ENCODE peak calls at places on chromosome 12, in five cellular contexts. One of them, this sample, is unnamed.

GRCh38 chr12:2481951-2482350 is 312.8 kb upstream of the FKBP4 start:
- DNase-seq in brain microvascular endothelial cell: no peak
- DNase-seq in sigmoid colon: no peak
- DNase-seq in right lobe of liver: no peak
- DNase-seq in progenitor cell of endocrine pancreas: no peak
- DNase-seq in this sample: no peak

GRCh38 chr12:61694214-61694613 is 566.0 kb upstream of the USP15 start:
- DNase-seq in progenitor cell of endocrine pancreas: no peak
- DNase-seq in brain microvascular endothelial cell: no peak
- DNase-seq in right lobe of liver: no peak
- DNase-seq in sigmoid colon: no peak
- DNase-seq in this sample: no peak

GRCh38 chr12:120080043-120080400 is 36.5 kb downstream of the RAB35 start:
- DNase-seq in right lobe of liver: peak
- DNase-seq in sigmoid colon: no peak
- DNase-seq in brain microvascular endothelial cell: no peak
- DNase-seq in progenitor cell of endocrine pancreas: no peak
- DNase-seq in this sample: no peak

GRCh38 chr12:67482751-67483661 is 165.5 kb upstream of the DYRK2 start:
- DNase-seq in brain microvascular endothelial cell: peak
- DNase-seq in right lobe of liver: no peak
- DNase-seq in progenitor cell of endocrine pancreas: no peak
- DNase-seq in sigmoid colon: peak
- DNase-seq in this sample: peak

GRCh38 chr12:34387711-34388635 is 365.7 kb downstream of the ALG10 start:
- DNase-seq in brain microvascular endothelial cell: no peak
- DNase-seq in progenitor cell of endocrine pancreas: no peak
- DNase-seq in right lobe of liver: no peak
- DNase-seq in sigmoid colon: peak
- DNase-seq in this sample: no peak

GRCh38 chr12:66188584-66189475 is at the start of gene IRAK3:
- DNase-seq in right lobe of liver: peak
- DNase-seq in progenitor cell of endocrine pancreas: peak
- DNase-seq in sigmoid colon: peak
- DNase-seq in brain microvascular endothelial cell: no peak
- DNase-seq in this sample: no peak

GRCh38 chr12:74365178-74365964 is 172.3 kb upstream of the ATXN7L3B start:
- DNase-seq in sigmoid colon: no peak
- DNase-seq in progenitor cell of endocrine pancreas: no peak
- DNase-seq in right lobe of liver: no peak
- DNase-seq in brain microvascular endothelial cell: peak
- DNase-seq in this sample: no peak

GRCh38 chr12:109385339-109386078 is 37.8 kb downstream of the MYO1H start:
- DNase-seq in sigmoid colon: no peak
- DNase-seq in right lobe of liver: no peak
- DNase-seq in brain microvascular endothelial cell: peak
- DNase-seq in progenitor cell of endocrine pancreas: no peak
- DNase-seq in this sample: no peak

GRCh38 chr12:127773520-127773919 is 493.4 kb upstream of the TMEM132C start:
- DNase-seq in sigmoid colon: no peak
- DNase-seq in progenitor cell of endocrine pancreas: no peak
- DNase-seq in brain microvascular endothelial cell: no peak
- DNase-seq in right lobe of liver: no peak
- DNase-seq in this sample: no peak

GRCh38 chr12:93784339-93785086 is 107.3 kb downstream of the CRADD start:
- DNase-seq in sigmoid colon: peak
- DNase-seq in brain microvascular endothelial cell: peak
- DNase-seq in progenitor cell of endocrine pancreas: no peak
- DNase-seq in right lobe of liver: no peak
- DNase-seq in this sample: peak

GRCh38 chr12:131929530-131930456 is 717 bp downstream of the PUS1 start:
- DNase-seq in progenitor cell of endocrine pancreas: no peak
- DNase-seq in brain microvascular endothelial cell: peak
- DNase-seq in sigmoid colon: peak
- DNase-seq in right lobe of liver: no peak
- DNase-seq in this sample: no peak

GRCh38 chr12:123601602-123602489 is at the start of gene DDX55:
- DNase-seq in sigmoid colon: peak
- DNase-seq in brain microvascular endothelial cell: peak
- DNase-seq in right lobe of liver: peak
- DNase-seq in progenitor cell of endocrine pancreas: peak
- DNase-seq in this sample: no peak

GRCh38 chr12:100959481-100959880 is 164.9 kb downstream of the ANO4 start:
- DNase-seq in sigmoid colon: no peak
- DNase-seq in progenitor cell of endocrine pancreas: no peak
- DNase-seq in right lobe of liver: no peak
- DNase-seq in brain microvascular endothelial cell: peak
- DNase-seq in this sample: peak

GRCh38 chr12:76187177-76187576 is 102.7 kb upstream of the NAP1L1 start:
- DNase-seq in sigmoid colon: no peak
- DNase-seq in brain microvascular endothelial cell: no peak
- DNase-seq in progenitor cell of endocrine pancreas: no peak
- DNase-seq in right lobe of liver: no peak
- DNase-seq in this sample: no peak

GRCh38 chr12:113135178-113136127 is at the start of gene RASAL1:
- DNase-seq in brain microvascular endothelial cell: no peak
- DNase-seq in sigmoid colon: no peak
- DNase-seq in right lobe of liver: peak
- DNase-seq in progenitor cell of endocrine pancreas: peak
- DNase-seq in this sample: no peak

GRCh38 chr12:110739488-110739887 is 3.2 kb downstream of the PPP1CC start:
- DNase-seq in right lobe of liver: no peak
- DNase-seq in sigmoid colon: no peak
- DNase-seq in brain microvascular endothelial cell: no peak
- DNase-seq in progenitor cell of endocrine pancreas: no peak
- DNase-seq in this sample: no peak

GRCh38 chr12:57672801-57673200 is 21.1 kb upstream of the OS9 start:
- DNase-seq in progenitor cell of endocrine pancreas: no peak
- DNase-seq in right lobe of liver: no peak
- DNase-seq in brain microvascular endothelial cell: no peak
- DNase-seq in sigmoid colon: no peak
- DNase-seq in this sample: no peak

GRCh38 chr12:52155048-52155868 is 36.6 kb downstream of the KRT80 start:
- DNase-seq in right lobe of liver: no peak
- DNase-seq in sigmoid colon: no peak
- DNase-seq in progenitor cell of endocrine pancreas: no peak
- DNase-seq in brain microvascular endothelial cell: peak
- DNase-seq in this sample: no peak

GRCh38 chr12:111122458-111122878 is 202.1 kb upstream of the MYL2 start:
- DNase-seq in brain microvascular endothelial cell: no peak
- DNase-seq in sigmoid colon: no peak
- DNase-seq in progenitor cell of endocrine pancreas: no peak
- DNase-seq in right lobe of liver: no peak
- DNase-seq in this sample: no peak

GRCh38 chr12:87320724-87321123 is 708.5 kb downstream of the C12orf50 start:
- DNase-seq in progenitor cell of endocrine pancreas: no peak
- DNase-seq in right lobe of liver: no peak
- DNase-seq in sigmoid colon: no peak
- DNase-seq in brain microvascular endothelial cell: no peak
- DNase-seq in this sample: no peak

GRCh38 chr12:124188561-124189405 is 106.1 kb upstream of the RFLNA start:
- DNase-seq in sigmoid colon: no peak
- DNase-seq in brain microvascular endothelial cell: no peak
- DNase-seq in right lobe of liver: no peak
- DNase-seq in progenitor cell of endocrine pancreas: no peak
- DNase-seq in this sample: peak

GRCh38 chr12:101459642-101460346 is 15.3 kb upstream of the SPIC start:
- DNase-seq in right lobe of liver: no peak
- DNase-seq in progenitor cell of endocrine pancreas: no peak
- DNase-seq in sigmoid colon: no peak
- DNase-seq in brain microvascular endothelial cell: no peak
- DNase-seq in this sample: no peak

GRCh38 chr12:14614704-14615121 is 47.0 kb upstream of the PLBD1 start:
- DNase-seq in brain microvascular endothelial cell: no peak
- DNase-seq in right lobe of liver: no peak
- DNase-seq in sigmoid colon: no peak
- DNase-seq in progenitor cell of endocrine pancreas: no peak
- DNase-seq in this sample: no peak

GRCh38 chr12:112446008-112446725 is 27.4 kb downstream of the PTPN11 start:
- DNase-seq in brain microvascular endothelial cell: no peak
- DNase-seq in progenitor cell of endocrine pancreas: no peak
- DNase-seq in sigmoid colon: no peak
- DNase-seq in right lobe of liver: no peak
- DNase-seq in this sample: no peak

GRCh38 chr12:101697930-101698781 is 716 bp downstream of the CHPT1 start:
- DNase-seq in sigmoid colon: peak
- DNase-seq in brain microvascular endothelial cell: peak
- DNase-seq in right lobe of liver: peak
- DNase-seq in progenitor cell of endocrine pancreas: no peak
- DNase-seq in this sample: no peak

GRCh38 chr12:57250956-57251355 is at the start of gene STAC3:
- DNase-seq in right lobe of liver: no peak
- DNase-seq in brain microvascular endothelial cell: no peak
- DNase-seq in progenitor cell of endocrine pancreas: no peak
- DNase-seq in sigmoid colon: no peak
- DNase-seq in this sample: no peak

GRCh38 chr12:108568653-108569154 is 6.3 kb downstream of the ISCU start:
- DNase-seq in brain microvascular endothelial cell: no peak
- DNase-seq in progenitor cell of endocrine pancreas: no peak
- DNase-seq in right lobe of liver: no peak
- DNase-seq in sigmoid colon: no peak
- DNase-seq in this sample: no peak

GRCh38 chr12:78239566-78239965 is 408.9 kb downstream of the NAV3 start:
- DNase-seq in right lobe of liver: no peak
- DNase-seq in brain microvascular endothelial cell: no peak
- DNase-seq in progenitor cell of endocrine pancreas: no peak
- DNase-seq in sigmoid colon: no peak
- DNase-seq in this sample: no peak

GRCh38 chr12:12562585-12563245 is at the start of gene DUSP16:
- DNase-seq in progenitor cell of endocrine pancreas: peak
- DNase-seq in brain microvascular endothelial cell: peak
- DNase-seq in right lobe of liver: peak
- DNase-seq in sigmoid colon: peak
- DNase-seq in this sample: peak
- TF ChIP-seq CTCF in progenitor cell of endocrine pancreas: peak
- TF ChIP-seq CTCF in brain microvascular endothelial cell: no peak
- TF ChIP-seq CTCF in right lobe of liver: peak
- TF ChIP-seq CTCF in sigmoid colon: no peak
- TF ChIP-seq CTCF in this sample: no peak

GRCh38 chr12:116774020-116774419 is 35.9 kb downstream of the RNFT2 start:
- DNase-seq in sigmoid colon: no peak
- DNase-seq in brain microvascular endothelial cell: no peak
- DNase-seq in progenitor cell of endocrine pancreas: no peak
- DNase-seq in right lobe of liver: no peak
- DNase-seq in this sample: no peak

GRCh38 chr12:116771651-116772050 is 33.5 kb downstream of the RNFT2 start:
- DNase-seq in brain microvascular endothelial cell: no peak
- DNase-seq in sigmoid colon: no peak
- DNase-seq in right lobe of liver: no peak
- DNase-seq in progenitor cell of endocrine pancreas: no peak
- DNase-seq in this sample: no peak

GRCh38 chr12:116773276-116773731 is 35.2 kb downstream of the RNFT2 start:
- DNase-seq in sigmoid colon: no peak
- DNase-seq in right lobe of liver: no peak
- DNase-seq in brain microvascular endothelial cell: peak
- DNase-seq in progenitor cell of endocrine pancreas: no peak
- DNase-seq in this sample: no peak
- TF ChIP-seq CTCF in sigmoid colon: no peak
- TF ChIP-seq CTCF in right lobe of liver: no peak
- TF ChIP-seq CTCF in brain microvascular endothelial cell: peak
- TF ChIP-seq CTCF in progenitor cell of endocrine pancreas: no peak
- TF ChIP-seq CTCF in this sample: no peak

GRCh38 chr12:84507914-84508313 is 404.7 kb downstream of the SLC6A15 start:
- DNase-seq in progenitor cell of endocrine pancreas: no peak
- DNase-seq in sigmoid colon: peak
- DNase-seq in brain microvascular endothelial cell: peak
- DNase-seq in right lobe of liver: no peak
- DNase-seq in this sample: no peak

GRCh38 chr12:84508325-84508861 is 404.2 kb downstream of the SLC6A15 start:
- DNase-seq in sigmoid colon: peak
- DNase-seq in progenitor cell of endocrine pancreas: no peak
- DNase-seq in right lobe of liver: no peak
- DNase-seq in brain microvascular endothelial cell: peak
- DNase-seq in this sample: peak

GRCh38 chr12:84502180-84502857 is 410.3 kb downstream of the SLC6A15 start:
- DNase-seq in brain microvascular endothelial cell: no peak
- DNase-seq in right lobe of liver: no peak
- DNase-seq in sigmoid colon: no peak
- DNase-seq in progenitor cell of endocrine pancreas: no peak
- DNase-seq in this sample: no peak

GRCh38 chr12:84506317-84506716 is 406.3 kb downstream of the SLC6A15 start:
- DNase-seq in progenitor cell of endocrine pancreas: no peak
- DNase-seq in sigmoid colon: peak
- DNase-seq in right lobe of liver: no peak
- DNase-seq in brain microvascular endothelial cell: no peak
- DNase-seq in this sample: no peak

DNA sequence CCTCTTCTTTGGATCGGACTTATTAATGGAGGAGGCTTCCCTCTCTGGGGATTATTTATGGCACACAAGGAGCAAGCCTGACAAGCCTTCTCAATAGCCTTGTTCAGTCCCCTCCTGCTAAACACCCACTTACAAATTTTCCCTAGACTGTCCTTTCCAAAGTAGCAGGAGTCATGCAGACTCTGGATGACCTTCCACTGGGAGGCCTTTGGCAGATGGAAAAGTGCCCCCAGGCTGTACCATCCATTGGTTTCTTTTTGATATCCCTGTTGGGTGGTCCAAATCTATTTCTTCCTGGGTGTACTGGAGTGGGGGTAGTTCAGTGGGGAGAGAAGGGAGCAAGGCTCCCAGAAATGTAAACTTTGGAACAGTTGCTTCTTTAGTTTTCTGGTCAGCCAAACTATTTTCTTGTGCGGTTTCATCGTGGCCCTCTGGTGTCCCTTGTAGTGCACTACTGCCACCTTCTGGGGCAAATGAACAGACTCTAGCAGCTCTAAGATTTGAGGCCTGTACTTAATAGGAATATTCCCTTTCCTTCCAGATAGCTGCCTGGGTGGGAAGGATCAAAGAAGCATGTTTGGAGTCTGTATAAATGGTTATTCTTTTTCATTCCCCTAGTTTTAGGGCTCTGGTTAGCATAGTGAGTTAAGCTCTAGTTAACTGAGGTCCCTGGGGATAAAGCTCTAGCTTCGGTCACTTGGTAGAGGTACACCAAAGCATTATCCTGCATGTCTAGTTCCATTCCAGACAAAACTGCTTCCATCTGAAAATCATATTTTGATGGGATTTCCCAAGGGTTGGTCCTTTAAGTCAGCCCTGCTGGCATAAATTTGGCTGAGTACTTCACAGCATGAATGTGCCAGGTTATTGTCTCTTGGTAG is 409.5 kb downstream of the SLC6A15 start:
- DNase-seq in sigmoid colon: no peak
- DNase-seq in right lobe of liver: no peak
- DNase-seq in brain microvascular endothelial cell: peak
- DNase-seq in progenitor cell of endocrine pancreas: peak
- DNase-seq in this sample: peak
- TF ChIP-seq CTCF in sigmoid colon: no peak
- TF ChIP-seq CTCF in right lobe of liver: peak
- TF ChIP-seq CTCF in brain microvascular endothelial cell: peak
- TF ChIP-seq CTCF in progenitor cell of endocrine pancreas: peak
- TF ChIP-seq CTCF in this sample: peak

DNA sequence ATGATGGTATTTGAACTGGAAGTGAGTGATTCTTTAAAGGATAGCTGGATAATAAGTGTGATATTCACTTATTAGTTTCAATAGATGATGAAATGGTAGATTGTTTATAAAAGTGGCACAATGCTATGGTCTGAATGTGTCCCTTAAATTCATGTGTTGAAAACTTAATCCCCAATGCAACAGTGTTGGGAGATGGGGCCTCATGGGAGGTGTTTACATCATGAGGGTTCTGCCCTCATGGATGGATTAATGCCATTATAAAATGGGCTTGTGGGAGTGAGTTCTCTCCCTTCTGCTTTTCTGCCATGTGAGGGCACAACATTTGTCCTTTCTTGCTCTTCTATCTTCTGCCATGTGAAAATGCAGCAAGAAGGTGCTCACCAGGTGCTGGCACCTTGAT is 134.0 kb downstream of the SLC38A1 start:
- DNase-seq in right lobe of liver: no peak
- DNase-seq in brain microvascular endothelial cell: no peak
- DNase-seq in sigmoid colon: no peak
- DNase-seq in progenitor cell of endocrine pancreas: no peak
- DNase-seq in this sample: no peak
- TF ChIP-seq CTCF in right lobe of liver: no peak
- TF ChIP-seq CTCF in brain microvascular endothelial cell: no peak
- TF ChIP-seq CTCF in sigmoid colon: no peak
- TF ChIP-seq CTCF in progenitor cell of endocrine pancreas: no peak
- TF ChIP-seq CTCF in this sample: no peak